ENCODE peak calls at places on chromosomes 5 and 9, in four cellular contexts. I, Q, A and T are unnamed samples.

GRCh38 chr9:14746655-14747054 is 24.1 kb upstream of the CER1 start:
- DNase-seq in I (no peak), Q (no peak), A (no peak), T (no peak)

GRCh38 chr9:127942152-127943010 is 4.7 kb upstream of the DPM2 start:
- DNase-seq in I (peak; percentile 78), Q (no peak), A (peak; percentile 43), T (peak; percentile 78)

GRCh38 chr5:61991861-61992260 is 314.1 kb upstream of the KIF2A start:
- DNase-seq in I (no peak), Q (no peak), A (no peak), T (no peak)

GRCh38 chr9:98404157-98404695 is 148.8 kb upstream of the TBC1D2 start:
- DNase-seq in I (no peak), Q (no peak), A (no peak), T (no peak)

GRCh38 chr5:65769539-65769938 is 47.5 kb downstream of the NLN start:
- DNase-seq in I (no peak), Q (no peak), A (no peak), T (no peak)

GRCh38 chr9:16385590-16386578 is 484.6 kb downstream of the BNC2 start:
- DNase-seq in I (no peak), Q (no peak), A (no peak), T (no peak)

GRCh38 chr9:71826289-71826688 is 58.0 kb upstream of the CEMIP2 start:
- DNase-seq in I (no peak), Q (no peak), A (no peak), T (no peak)

GRCh38 chr5:106825379-106825778 is 845.4 kb downstream of the EFNA5 start:
- DNase-seq in I (no peak), Q (no peak), A (no peak), T (no peak)

GRCh38 chr5:38598994-38599611 is 42.7 kb upstream of the LIFR start:
- DNase-seq in I (no peak), Q (no peak), A (peak; percentile 16), T (no peak)

GRCh38 chr9:77450093-77450475 is 198.0 kb downstream of the GNA14 start:
- DNase-seq in I (no peak), Q (no peak), A (no peak), T (no peak)

GRCh38 chr9:77449177-77450092 is 198.7 kb downstream of the GNA14 start:
- DNase-seq in I (no peak), Q (no peak), A (no peak), T (no peak)

GRCh38 chr9:77442436-77442835 is 205.7 kb downstream of the GNA14 start:
- DNase-seq in I (no peak), Q (no peak), A (no peak), T (no peak)

GRCh38 chr9:77451507-77451906 is 196.6 kb downstream of the GNA14 start:
- DNase-seq in I (no peak), Q (no peak), A (no peak), T (no peak)

GRCh38 chr9:77447646-77448045 is 200.5 kb downstream of the GNA14 start:
- DNase-seq in I (no peak), Q (no peak), A (no peak), T (peak; percentile 13)
- TF ChIP-seq TCF7 in I (no peak), Q (no peak), A (no peak), T (no peak)

GRCh38 chr5:158126442-158127399 is 267.8 kb upstream of the CLINT1 start:
- DNase-seq in I (no peak), Q (no peak), A (no peak), T (no peak)
- TF ChIP-seq TCF7 in I (no peak), Q (no peak), A (no peak), T (no peak)

GRCh38 chr5:137146402-137146889 is 352.7 kb downstream of the SPOCK1 start:
- DNase-seq in I (no peak), Q (no peak), A (no peak), T (no peak)
- TF ChIP-seq TCF7 in I (no peak), Q (no peak), A (no peak), T (no peak)

DNA sequence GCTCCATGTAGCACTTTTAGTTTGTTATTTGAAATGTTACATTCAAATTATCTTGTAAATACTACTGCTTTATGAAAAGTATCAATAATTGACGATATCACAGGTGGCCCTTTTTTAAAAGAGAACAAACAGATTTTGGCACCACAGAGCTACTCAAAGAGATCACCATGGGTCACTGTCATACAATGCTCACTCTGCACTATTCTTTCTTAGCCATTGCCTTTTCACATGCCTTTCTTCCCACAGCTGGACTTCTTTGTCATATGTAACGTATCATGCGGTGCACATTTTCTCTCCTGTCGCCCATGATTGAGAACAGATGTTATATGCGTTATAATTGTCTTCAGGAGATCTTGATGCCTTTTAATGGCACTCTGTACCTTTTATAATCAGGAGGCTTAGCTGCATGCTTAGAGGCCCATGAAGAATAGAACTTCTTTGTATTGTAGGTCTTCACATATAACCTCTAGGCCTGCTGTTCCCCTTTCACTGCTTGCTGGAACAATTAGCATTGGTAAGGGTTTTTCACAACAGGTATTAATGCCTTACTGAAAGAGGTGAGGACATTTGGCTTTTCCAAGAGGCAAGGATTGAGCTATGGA is 436.1 kb downstream of the CDH10 start:
- DNase-seq in I (no peak), Q (no peak), A (no peak), T (no peak)
- TF ChIP-seq TCF7 in I (no peak), Q (no peak), A (no peak), T (no peak)

DNA sequence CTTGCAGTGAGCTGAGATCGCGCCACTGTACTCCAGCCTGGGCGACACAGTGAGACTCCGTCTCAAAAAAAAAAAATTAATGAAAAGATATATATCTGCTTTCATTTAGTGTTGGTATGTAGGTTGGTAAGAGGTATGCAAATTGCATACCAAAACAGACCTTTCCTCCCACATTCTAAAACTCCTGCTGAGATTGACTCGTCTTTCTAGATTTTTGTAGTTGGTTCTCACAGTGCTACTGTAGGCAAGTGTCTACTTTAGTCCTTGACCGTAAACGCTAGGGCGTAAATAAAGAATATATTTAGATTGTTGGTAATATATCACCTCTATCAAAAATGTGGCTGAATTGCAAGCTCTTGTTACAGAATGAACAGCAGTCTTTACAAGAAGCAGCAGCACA is 445.9 kb downstream of the CHSY3 start:
- DNase-seq in I (no peak), Q (no peak), A (no peak), T (no peak)
- TF ChIP-seq TCF7 in I (no peak), Q (no peak), A (no peak), T (no peak)

GRCh38 chr5:84411832-84412605 is 27.3 kb upstream of the EDIL3 start:
- DNase-seq in I (no peak), Q (no peak), A (no peak), T (no peak)
- TF ChIP-seq TCF7 in I (no peak), Q (no peak), A (no peak), T (no peak)

DNA sequence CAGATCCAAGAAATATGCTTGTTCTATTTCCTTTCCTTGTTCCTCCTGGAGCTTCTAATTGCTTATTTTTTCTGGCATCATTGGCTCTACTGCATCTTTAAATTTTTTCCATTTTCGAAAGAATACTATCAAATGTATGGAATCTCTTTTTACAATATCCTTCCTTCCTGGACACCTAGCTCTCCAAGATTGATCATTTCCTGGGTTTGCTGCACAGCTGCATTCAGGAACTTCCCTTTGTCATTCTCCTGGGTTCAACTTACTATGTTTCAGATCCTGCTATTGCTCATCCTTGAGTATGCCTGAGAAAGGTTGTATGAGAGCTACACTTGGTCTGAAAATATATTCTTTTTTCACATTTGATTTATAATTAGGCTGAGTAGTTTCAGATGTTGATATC is 73.7 kb upstream of the ERCC6L2 start:
- DNase-seq in I (no peak), Q (no peak), A (no peak), T (no peak)
- TF ChIP-seq TCF7 in I (no peak), Q (no peak), A (no peak), T (no peak)

GRCh38 chr9:18122156-18122555 is 351.8 kb upstream of the ADAMTSL1 start:
- DNase-seq in I (no peak), Q (no peak), A (no peak), T (no peak)
- TF ChIP-seq TCF7 in I (no peak), Q (no peak), A (no peak), T (no peak)

GRCh38 chr5:142769251-142769792 is 855 bp upstream of the ARHGAP26 start:
- DNase-seq in I (no peak), Q (no peak), A (no peak), T (no peak)
- TF ChIP-seq TCF7 in I (no peak), Q (no peak), A (no peak), T (no peak)